ENCODE peak calls at places on chromosomes 13 and 19, in seven cellular contexts. Z, D, Y, M, L, H and A are unnamed samples.

GRCh38 chr13:46639033-46639981 is 86.3 kb downstream of the LRCH1 start:
- DNase-seq in Z (no peak), H (no peak), D (no peak), M (no peak), L (no peak), Y (peak; percentile 46), A (no peak)

GRCh38 chr13:34310539-34310938 is 492.6 kb downstream of the RFC3 start:
- DNase-seq in L (no peak), M (no peak), D (no peak), Y (no peak), H (no peak), Z (no peak), A (no peak)

GRCh38 chr13:66558511-66558910 is 671.6 kb downstream of the PCDH9 start:
- DNase-seq in M (no peak), Z (peak; percentile 30), L (no peak), D (no peak), H (no peak), Y (peak; percentile 79), A (no peak)

GRCh38 chr19:55179570-55180484 is at the start of gene SYT5:
- DNase-seq in H (no peak), M (no peak), Y (peak; percentile 31), D (peak; percentile 53), Z (no peak), L (peak; percentile 54), A (no peak)

GRCh38 chr19:34678085-34678412 is 571 bp downstream of the ZNF302 start:
- DNase-seq in D (no peak), L (no peak), Y (no peak), H (no peak), Z (no peak), M (no peak), A (no peak)

GRCh38 chr13:110651726-110652230 is 36.4 kb downstream of the NAXD start:
- DNase-seq in Z (no peak), M (no peak), H (no peak), L (no peak), D (no peak), Y (no peak), A (no peak)

GRCh38 chr19:43782689-43783231 is 2.0 kb upstream of the KCNN4 start:
- DNase-seq in Y (no peak), H (no peak), M (peak; percentile 44), L (no peak), D (no peak), Z (no peak), A (no peak)

GRCh38 chr13:80083516-80084085 is 257.3 kb downstream of the SPRY2 start:
- DNase-seq in D (no peak), L (no peak), Z (peak; percentile 67), H (no peak), Y (peak; percentile 71), M (no peak), A (peak; percentile 70)

GRCh38 chr19:45508931-45509691 is 1.8 kb downstream of the VASP start:
- DNase-seq in H (no peak), Y (peak; percentile 70), L (peak; percentile 80), Z (peak; percentile 77), M (peak; percentile 83), D (no peak), A (peak; percentile 81)

GRCh38 chr13:84684048-84684662 is 801.9 kb upstream of the SLITRK1 start:
- DNase-seq in Z (no peak), Y (no peak), M (no peak), L (no peak), H (no peak), D (no peak), A (no peak)

DNA sequence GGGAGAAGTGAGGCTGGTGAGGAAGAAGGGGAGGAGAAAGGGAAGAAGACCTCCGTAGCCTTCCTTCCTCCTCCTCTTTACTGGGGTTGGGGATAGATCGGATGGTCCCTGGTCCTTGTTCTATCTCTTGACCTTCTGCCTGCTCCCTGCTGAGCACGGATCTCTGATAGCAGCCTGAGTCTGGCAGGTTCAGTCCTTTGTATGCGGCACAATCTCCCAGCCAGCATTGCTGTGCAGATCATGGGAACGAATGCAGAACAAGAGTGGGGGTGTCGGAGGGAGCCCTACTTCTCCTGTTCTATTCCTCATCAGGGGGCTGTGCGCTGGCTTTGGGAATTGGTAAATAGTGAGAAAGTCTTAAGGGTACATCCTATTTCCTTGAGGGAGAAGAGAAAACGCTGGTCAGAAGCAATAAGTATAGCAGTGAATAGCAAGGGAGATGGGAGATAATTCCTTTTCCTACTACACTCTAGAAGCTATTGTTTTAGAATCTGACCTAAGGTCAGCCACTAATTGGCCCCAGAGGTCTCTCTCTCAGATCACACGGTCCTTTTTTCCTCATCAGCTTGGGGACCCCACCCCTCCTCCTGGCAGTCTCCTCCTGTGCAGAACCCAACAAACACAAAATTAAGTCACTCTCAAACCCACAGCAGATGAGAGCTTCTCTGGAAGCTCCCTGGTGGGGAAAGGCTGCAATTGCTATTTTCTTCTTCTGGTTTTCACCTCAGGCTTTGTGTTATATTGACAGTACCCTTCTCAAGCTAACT is 41.0 kb downstream of the KL start:
- DNase-seq in Z (peak; percentile 38), L (no peak), H (no peak), M (no peak), Y (peak; percentile 55), D (no peak), A (peak; percentile 34)
- TF ChIP-seq CTCF in Z (peak; percentile 64), L (no peak), H (peak; percentile 36), M (peak; percentile 49), Y (peak; percentile 74), D (peak; percentile 56), A (peak; percentile 63)

GRCh38 chr13:74040200-74040599 is 94.0 kb downstream of the KLF12 start:
- DNase-seq in Z (peak; percentile 32), Y (peak; percentile 55), M (no peak), D (peak; percentile 28), H (no peak), L (peak; percentile 42), A (peak; percentile 36)
- TF ChIP-seq CTCF in Z (peak; percentile 62), Y (peak; percentile 70), M (peak; percentile 24), D (peak; percentile 66), H (peak; percentile 31), L (no peak), A (peak; percentile 53)

GRCh38 chr13:27170221-27170520 is 1.4 kb downstream of the USP12 start:
- DNase-seq in Z (peak; percentile 77), L (no peak), M (no peak), Y (peak; percentile 80), D (no peak), H (no peak), A (peak; percentile 65)

GRCh38 chr13:27170521-27171243 is 929 bp downstream of the USP12 start:
- DNase-seq in Z (no peak), M (no peak), H (no peak), D (peak; percentile 63), Y (peak; percentile 60), L (peak; percentile 68), A (peak; percentile 45)

GRCh38 chr13:27171244-27171829 is at the start of gene USP12:
- DNase-seq in Y (no peak), L (no peak), D (peak; percentile 59), H (no peak), M (peak; percentile 26), Z (no peak), A (no peak)

GRCh38 chr13:27172495-27172842 is 858 bp upstream of the USP12 start:
- DNase-seq in Z (no peak), D (no peak), H (no peak), Y (peak; percentile 58), L (no peak), M (no peak), A (peak; percentile 72)

GRCh38 chr13:27171830-27172494 is 351 bp upstream of the USP12 start:
- DNase-seq in Y (peak; percentile 92), M (peak; percentile 85), L (peak; percentile 93), H (peak; percentile 78), D (peak; percentile 90), Z (peak; percentile 86), A (peak; percentile 94)
- TF ChIP-seq CTCF in Y (no peak), M (no peak), L (no peak), H (peak; percentile 37), D (peak; percentile 28), Z (no peak), A (no peak)

GRCh38 chr13:108365255-108365654 is 95.7 kb downstream of the TNFSF13B start:
- DNase-seq in Y (no peak), H (no peak), D (no peak), Z (no peak), L (no peak), M (no peak), A (no peak)

GRCh38 chr13:108360139-108360538 is 90.6 kb downstream of the TNFSF13B start:
- DNase-seq in H (no peak), M (no peak), L (no peak), Z (no peak), D (no peak), Y (no peak), A (no peak)

GRCh38 chr13:108357228-108357627 is 87.7 kb downstream of the TNFSF13B start:
- DNase-seq in Y (no peak), Z (no peak), H (no peak), D (no peak), L (no peak), M (no peak), A (no peak)

GRCh38 chr13:108363651-108364050 is 94.1 kb downstream of the TNFSF13B start:
- DNase-seq in Z (no peak), M (no peak), H (no peak), D (no peak), Y (peak; percentile 8), L (no peak), A (no peak)

GRCh38 chr13:108361769-108362168 is 92.3 kb downstream of the TNFSF13B start:
- DNase-seq in L (no peak), Z (no peak), H (no peak), M (no peak), D (no peak), Y (no peak), A (no peak)
- TF ChIP-seq CTCF in L (no peak), Z (no peak), H (no peak), M (no peak), D (no peak), Y (no peak), A (no peak)